ENCODE peak calls at places on chromosomes 13 and 19, in eight cellular contexts. One of them, this sample, is unnamed.

GRCh38 chr19:14519860-14520407 is 1.7 kb upstream of the DNAJB1 start:
- DNase-seq in nucleus accumbens: no peak
- DNase-seq in colonic mucosa: peak; percentile 53
- DNase-seq in lower leg skin: no peak
- DNase-seq in HS-27A: no peak
- DNase-seq in activated naive CD4-positive, alpha-beta T cell treated with Interleukin-2 at 50 U/mL for 16 hours: no peak
- DNase-seq in mucosa of descending colon: peak; percentile 58
- DNase-seq in lung microvascular endothelial cell: peak; percentile 80
- DNase-seq in this sample: no peak

GRCh38 chr19:4969772-4970531 is 1.0 kb downstream of the KDM4B start:
- DNase-seq in nucleus accumbens: no peak
- DNase-seq in colonic mucosa: no peak
- DNase-seq in lower leg skin: no peak
- DNase-seq in HS-27A: no peak
- DNase-seq in activated naive CD4-positive, alpha-beta T cell treated with Interleukin-2 at 50 U/mL for 16 hours: no peak
- DNase-seq in mucosa of descending colon: no peak
- DNase-seq in lung microvascular endothelial cell: no peak
- DNase-seq in this sample: peak; percentile 62

GRCh38 chr19:31177230-31177629 is 172.0 kb downstream of the TSHZ3 start:
- DNase-seq in nucleus accumbens: no peak
- DNase-seq in colonic mucosa: no peak
- DNase-seq in lower leg skin: peak; percentile 60
- DNase-seq in HS-27A: no peak
- DNase-seq in activated naive CD4-positive, alpha-beta T cell treated with Interleukin-2 at 50 U/mL for 16 hours: no peak
- DNase-seq in mucosa of descending colon: no peak
- DNase-seq in lung microvascular endothelial cell: no peak
- DNase-seq in this sample: no peak

GRCh38 chr19:13033819-13034611 is 38.7 kb downstream of the NFIX start:
- DNase-seq in nucleus accumbens: peak; percentile 46
- DNase-seq in colonic mucosa: peak; percentile 89
- DNase-seq in lower leg skin: no peak
- DNase-seq in HS-27A: no peak
- DNase-seq in activated naive CD4-positive, alpha-beta T cell treated with Interleukin-2 at 50 U/mL for 16 hours: peak; percentile 44
- DNase-seq in mucosa of descending colon: peak; percentile 80
- DNase-seq in lung microvascular endothelial cell: peak; percentile 49
- DNase-seq in this sample: peak; percentile 69

GRCh38 chr19:4066176-4066606 is 508 bp downstream of the ZBTB7A start:
- DNase-seq in nucleus accumbens: no peak
- DNase-seq in colonic mucosa: peak; percentile 71
- DNase-seq in lower leg skin: peak; percentile 93
- DNase-seq in HS-27A: no peak
- DNase-seq in activated naive CD4-positive, alpha-beta T cell treated with Interleukin-2 at 50 U/mL for 16 hours: peak; percentile 45
- DNase-seq in mucosa of descending colon: no peak
- DNase-seq in lung microvascular endothelial cell: no peak
- DNase-seq in this sample: no peak

GRCh38 chr13:93620366-93620765 is 393.8 kb downstream of the GPC6 start:
- DNase-seq in nucleus accumbens: no peak
- DNase-seq in colonic mucosa: no peak
- DNase-seq in lower leg skin: no peak
- DNase-seq in HS-27A: no peak
- DNase-seq in activated naive CD4-positive, alpha-beta T cell treated with Interleukin-2 at 50 U/mL for 16 hours: no peak
- DNase-seq in mucosa of descending colon: no peak
- DNase-seq in lung microvascular endothelial cell: no peak
- DNase-seq in this sample: no peak

GRCh38 chr19:55372316-55373081 is 2.2 kb upstream of the IL11 start:
- DNase-seq in nucleus accumbens: no peak
- DNase-seq in colonic mucosa: no peak
- DNase-seq in lower leg skin: no peak
- DNase-seq in HS-27A: no peak
- DNase-seq in activated naive CD4-positive, alpha-beta T cell treated with Interleukin-2 at 50 U/mL for 16 hours: no peak
- DNase-seq in mucosa of descending colon: no peak
- DNase-seq in lung microvascular endothelial cell: no peak
- DNase-seq in this sample: no peak

GRCh38 chr13:99398071-99398470 is 90.9 kb upstream of the GPR183 start:
- DNase-seq in nucleus accumbens: no peak
- DNase-seq in colonic mucosa: no peak
- DNase-seq in lower leg skin: peak; percentile 52
- DNase-seq in HS-27A: no peak
- DNase-seq in activated naive CD4-positive, alpha-beta T cell treated with Interleukin-2 at 50 U/mL for 16 hours: no peak
- DNase-seq in mucosa of descending colon: no peak
- DNase-seq in lung microvascular endothelial cell: no peak
- DNase-seq in this sample: no peak

GRCh38 chr19:30719991-30720329 is 347.8 kb downstream of the ZNF536 start:
- DNase-seq in nucleus accumbens: no peak
- DNase-seq in colonic mucosa: no peak
- DNase-seq in lower leg skin: peak; percentile 83
- DNase-seq in HS-27A: no peak
- DNase-seq in activated naive CD4-positive, alpha-beta T cell treated with Interleukin-2 at 50 U/mL for 16 hours: no peak
- DNase-seq in mucosa of descending colon: no peak
- DNase-seq in lung microvascular endothelial cell: no peak
- DNase-seq in this sample: no peak

GRCh38 chr13:29573190-29573589 is 22.3 kb downstream of the SLC7A1 start:
- DNase-seq in nucleus accumbens: no peak
- DNase-seq in colonic mucosa: peak; percentile 87
- DNase-seq in lower leg skin: peak; percentile 91
- DNase-seq in HS-27A: no peak
- DNase-seq in activated naive CD4-positive, alpha-beta T cell treated with Interleukin-2 at 50 U/mL for 16 hours: no peak
- DNase-seq in mucosa of descending colon: peak; percentile 78
- DNase-seq in lung microvascular endothelial cell: peak; percentile 56
- DNase-seq in this sample: peak; percentile 65

GRCh38 chr13:30323524-30323923 is 16.2 kb upstream of the KATNAL1 start:
- DNase-seq in nucleus accumbens: no peak
- DNase-seq in colonic mucosa: no peak
- DNase-seq in lower leg skin: no peak
- DNase-seq in HS-27A: no peak
- DNase-seq in activated naive CD4-positive, alpha-beta T cell treated with Interleukin-2 at 50 U/mL for 16 hours: no peak
- DNase-seq in mucosa of descending colon: no peak
- DNase-seq in lung microvascular endothelial cell: no peak
- DNase-seq in this sample: no peak

This sample was measured in OCI-M1.